ENCODE peak calls at places on chromosome 20, in six cellular contexts. Q, N, L, P, X and H are unnamed samples.
A peak's percentile ranks its signal among the peaks of the same experiment; 100 is the strongest.

GRCh38 chr20:53283011-53283410 is 310.6 kb downstream of the ZNF217 start:
- DNase-seq in Q (no peak), N (no peak), L (no peak), P (no peak), X (no peak), H (no peak)

GRCh38 chr20:50918403-50918802 is 12.8 kb downstream of the ADNP start:
- DNase-seq in Q (no peak), N (no peak), L (no peak), P (no peak), X (no peak), H (no peak)

GRCh38 chr20:47237715-47238114 is 118.8 kb downstream of the ZMYND8 start:
- DNase-seq in Q (no peak), N (no peak), L (no peak), P (no peak), X (no peak), H (no peak)

GRCh38 chr20:21622097-21622496 is 83.4 kb upstream of the PAX1 start:
- DNase-seq in Q (no peak), N (no peak), L (no peak), P (no peak), X (peak; percentile 37), H (no peak)

GRCh38 chr20:25179439-25180089 is 15.9 kb upstream of the ENTPD6 start:
- DNase-seq in Q (no peak), N (no peak), L (no peak), P (no peak), X (no peak), H (no peak)

GRCh38 chr20:46894971-46895905 is 595 bp downstream of the EYA2 start:
- DNase-seq in Q (peak; percentile 64), N (peak; percentile 36), L (no peak), P (no peak), X (peak; percentile 25), H (no peak)

GRCh38 chr20:57060407-57061057 is 205.9 kb downstream of the BMP7 start:
- DNase-seq in Q (no peak), N (no peak), L (no peak), P (peak; percentile 31), X (peak; percentile 90), H (no peak)

GRCh38 chr20:1423206-1423605 is 30.4 kb upstream of the FKBP1A start:
- DNase-seq in Q (no peak), N (no peak), L (no peak), P (no peak), X (no peak), H (no peak)

GRCh38 chr20:57102566-57102965 is 163.9 kb downstream of the BMP7 start:
- DNase-seq in Q (no peak), N (no peak), L (no peak), P (no peak), X (no peak), H (no peak)

GRCh38 chr20:11777387-11777786 is 140.3 kb upstream of the BTBD3 start:
- DNase-seq in Q (no peak), N (no peak), L (no peak), P (no peak), X (no peak), H (no peak)

GRCh38 chr20:33653218-33653899 is 8.8 kb upstream of the C20orf144 start:
- DNase-seq in Q (peak; percentile 79), N (peak; percentile 71), L (peak; percentile 75), P (peak; percentile 67), X (peak; percentile 34), H (no peak)

GRCh38 chr20:21702553-21703467 is 2.7 kb upstream of the PAX1 start:
- DNase-seq in Q (peak; percentile 89), N (no peak), L (peak; percentile 39), P (peak; percentile 76), X (peak; percentile 40), H (no peak)

DNA sequence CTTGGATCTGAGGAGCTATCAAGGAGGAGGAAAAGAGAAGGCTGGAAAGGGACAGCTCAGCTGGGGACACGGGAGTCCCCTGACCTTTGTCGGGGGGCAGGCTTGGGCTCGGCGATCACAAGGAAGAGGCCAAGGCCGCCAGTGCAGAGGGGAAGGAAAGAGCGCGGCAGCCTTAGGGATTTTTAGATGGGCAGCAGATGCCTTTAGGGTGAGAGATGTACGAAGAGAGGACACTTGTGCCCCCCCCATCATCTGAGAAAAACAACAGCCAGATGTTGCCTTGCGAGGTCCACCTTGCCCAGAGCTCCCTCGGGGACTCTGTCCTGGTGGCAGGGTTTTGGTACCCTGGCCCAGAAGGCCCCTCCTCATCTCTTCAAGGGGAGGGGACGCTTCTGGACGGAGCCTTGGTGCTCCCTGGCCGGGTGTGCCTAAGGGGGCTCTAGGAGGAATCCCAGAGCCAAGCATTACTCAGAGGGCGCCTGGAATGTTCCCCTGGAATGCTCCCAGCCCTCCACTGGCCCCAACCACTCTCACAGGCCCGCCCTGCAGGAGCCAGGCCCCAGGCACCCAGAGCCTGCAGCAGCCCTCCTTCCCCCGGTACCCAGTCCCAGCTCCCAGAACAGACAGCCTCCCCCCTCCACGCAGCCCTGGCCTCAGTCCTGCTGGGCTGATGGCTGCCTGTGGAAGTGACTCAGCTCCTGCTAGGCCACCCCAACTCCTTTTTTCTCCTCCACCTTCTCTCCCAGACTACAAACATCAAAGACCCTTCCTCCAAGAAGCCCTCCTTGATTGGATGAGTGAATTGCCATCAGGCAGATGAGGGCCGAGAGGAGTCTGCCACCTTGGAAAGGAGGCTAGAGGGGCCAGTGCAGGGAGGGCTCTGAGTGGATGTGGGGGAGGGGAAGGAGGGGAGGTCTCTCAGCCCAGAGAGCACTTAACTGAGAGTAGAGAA is 1.8 kb downstream of the ADAM33 start:
- DNase-seq in Q (no peak), N (peak; percentile 30), L (no peak), P (no peak), X (no peak), H (peak; percentile 27)
- H3K4me3 ChIP-seq in Q (no peak overlapping the region), N (peak overlapping the region; percentile 51), L (no peak overlapping the region), P (peak overlapping the region; percentile 44), X (no peak overlapping the region), H (peak overlapping the region; percentile 70)

DNA sequence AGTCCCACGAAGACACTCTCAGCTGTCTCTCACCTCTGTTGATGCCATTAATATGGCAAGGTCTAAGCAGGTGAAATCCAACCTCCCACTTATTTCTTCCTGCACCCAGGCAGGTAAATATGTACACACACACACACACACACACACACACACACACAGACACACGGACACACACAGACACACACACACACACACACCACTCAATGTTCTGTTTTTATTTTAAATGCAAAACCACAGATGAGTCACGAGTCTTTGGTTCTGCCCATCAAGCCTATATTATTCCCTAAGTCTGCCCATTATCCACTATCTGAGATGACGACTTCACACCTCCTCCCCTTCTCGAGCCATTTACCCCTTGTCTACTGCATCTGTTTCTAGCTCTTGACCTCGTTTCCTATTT is 344.7 kb downstream of the CDH26 start:
- DNase-seq in Q (no peak), N (no peak), L (no peak), P (no peak), X (peak; percentile 14), H (no peak)
- TF ChIP-seq CTCF in Q (no peak), N (no peak), L (no peak), P (no peak), X (no peak), H (no peak)

GRCh38 chr20:56018194-56018593 is 12.9 kb upstream of the CBLN4 start:
- DNase-seq in Q (no peak), N (no peak), L (no peak), P (no peak), X (no peak), H (no peak)
- H3K9me3 ChIP-seq in Q (no peaks in the 10 kb centered on the region), N (no peaks in the 10 kb centered on the region), L (peaks cover 99% of the 10 kb centered on the region), P (no peaks in the 10 kb centered on the region), X (peaks cover 2% of the 10 kb centered on the region), H (peaks cover 18% of the 10 kb centered on the region)

DNA sequence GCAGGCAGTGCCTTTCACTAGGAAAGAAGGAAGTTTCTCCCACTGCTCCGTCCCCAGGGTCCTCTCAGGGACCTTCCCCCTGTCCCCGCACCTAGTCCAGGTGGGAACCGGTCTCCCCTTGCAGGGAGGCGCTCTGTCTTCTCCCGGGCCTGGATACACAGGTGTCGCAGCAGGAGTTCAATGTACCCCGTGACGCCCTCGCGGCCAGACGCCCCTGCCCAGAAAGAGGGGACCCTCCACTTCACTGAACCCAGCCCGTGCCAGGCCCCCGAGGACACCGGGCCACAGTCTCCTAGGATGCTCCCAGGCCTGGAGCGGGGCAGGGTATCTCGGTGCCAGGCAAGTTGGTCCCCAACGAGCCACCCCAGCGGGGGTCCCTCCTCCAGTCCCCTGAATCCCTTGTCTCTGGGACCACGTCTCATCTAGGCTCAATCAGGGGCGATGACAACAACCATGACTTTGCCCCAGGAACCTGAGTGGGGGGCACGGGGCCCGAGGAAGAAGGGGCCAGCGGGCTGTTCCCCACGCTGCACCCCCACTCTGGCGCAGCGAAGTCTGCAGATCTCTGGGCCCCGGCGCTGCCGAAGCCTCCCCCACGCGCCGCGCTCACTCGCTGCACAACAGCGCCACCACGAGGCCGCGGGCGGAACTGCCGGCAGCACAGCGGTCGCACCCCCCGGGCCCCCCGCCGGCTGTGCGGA is 103.0 kb downstream of the EDN3 start:
- DNase-seq in Q (peak; percentile 75), N (peak; percentile 53), L (no peak), P (peak; percentile 73), X (no peak), H (no peak)
- H3K4me3 ChIP-seq in Q (peak overlapping the region; percentile 29), N (no peak overlapping the region), L (no peak overlapping the region), P (no peak overlapping the region), X (no peak overlapping the region), H (no peak overlapping the region)

DNA sequence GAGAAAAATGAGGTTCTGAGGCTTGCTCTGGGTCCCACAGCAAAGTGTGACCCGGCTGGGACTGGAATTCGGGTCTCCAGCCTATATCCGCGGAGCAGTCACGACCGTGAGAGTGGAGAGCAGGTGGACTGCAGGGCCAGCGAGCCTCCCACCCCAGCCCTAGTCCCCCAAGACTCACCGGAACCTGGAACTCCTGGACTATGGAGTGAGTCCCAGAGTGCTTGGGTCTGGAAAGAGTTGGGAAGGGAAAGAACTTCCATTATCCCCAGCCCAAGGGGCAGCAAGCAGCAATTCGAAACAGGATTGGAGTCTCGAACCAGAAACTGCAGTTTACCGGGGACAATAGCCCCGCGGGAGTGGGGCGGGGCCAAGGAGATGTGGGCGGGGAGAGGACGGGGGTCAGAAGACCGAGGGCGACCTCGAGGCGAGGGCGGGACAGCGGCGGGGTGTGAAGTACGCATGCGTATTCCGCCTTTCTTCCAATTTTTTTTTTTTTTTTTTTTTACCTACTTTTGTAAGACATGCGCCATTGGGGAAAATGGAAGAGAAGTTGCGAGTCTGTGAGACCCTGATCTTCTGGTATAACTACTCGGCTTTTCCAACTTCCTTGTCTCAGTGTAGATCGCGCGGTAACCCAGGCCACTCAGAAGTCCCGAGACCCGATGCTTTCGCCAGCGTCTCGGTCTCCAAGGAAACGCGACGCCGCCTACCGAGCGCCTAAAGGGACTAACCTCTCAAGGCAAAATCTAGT is at the start of gene C20orf96:
- DNase-seq in Q (peak; percentile 93), N (peak; percentile 92), L (peak; percentile 91), P (peak; percentile 98), X (peak; percentile 84), H (peak; percentile 78)
- TF ChIP-seq CTCF in Q (peak; percentile 61), N (no peak), L (peak; percentile 57), P (peak; percentile 51), X (peak; percentile 53), H (peak; percentile 73)

DNA sequence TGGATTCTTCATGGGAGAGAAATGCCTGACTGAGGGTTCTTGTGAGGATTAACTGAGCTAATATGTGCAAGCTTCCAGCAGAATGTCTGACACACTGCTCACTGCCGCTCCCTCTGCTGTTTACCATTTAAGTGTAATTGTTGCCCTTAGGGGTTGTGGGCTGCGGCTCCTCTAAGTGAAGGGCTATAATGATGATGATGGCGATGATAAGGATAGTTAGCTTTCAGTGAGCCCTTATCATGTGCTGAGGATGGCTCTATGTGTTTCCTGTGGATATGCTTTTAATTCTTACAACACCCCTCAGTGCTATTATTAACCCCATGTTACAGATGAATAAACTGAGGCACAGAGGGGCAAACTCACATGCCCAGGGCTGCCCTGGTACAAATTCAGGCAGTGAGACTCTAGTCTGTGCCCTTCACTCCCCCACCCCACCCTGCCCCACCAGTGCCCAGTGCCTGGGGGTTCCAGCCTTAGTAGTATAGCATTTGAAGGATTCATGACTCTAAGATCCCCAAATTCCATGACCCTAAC is 33.4 kb downstream of the TGM2 start:
- DNase-seq in Q (no peak), N (no peak), L (no peak), P (peak; percentile 12), X (no peak), H (no peak)
- H3K9me3 ChIP-seq in Q (no peaks in the 10 kb centered on the region), N (no peaks in the 10 kb centered on the region), L (no peaks in the 10 kb centered on the region), P (no peaks in the 10 kb centered on the region), X (no peaks in the 10 kb centered on the region), H (no peaks in the 10 kb centered on the region)

GRCh38 chr20:13186043-13186774 is 34.9 kb upstream of the ISM1 start:
- DNase-seq in Q (no peak), N (no peak), L (no peak), P (no peak), X (no peak), H (no peak)
- H3K4me3 ChIP-seq in Q (no peak overlapping the region), N (no peak overlapping the region), L (no peak overlapping the region), P (no peak overlapping the region), X (no peak overlapping the region), H (no peak overlapping the region)